ENCODE peak calls at places on chromosomes 13 and 19, in four cellular contexts. D, E, N and Q are unnamed samples. For H3K4me1, the result is how much of the 10 kb centered on the place peaks cover.

GRCh38 chr19:13047374-13047773 is 52.1 kb downstream of the NFIX start:
- DNase-seq in D (no peak), E (no peak), N (no peak), Q (no peak)

GRCh38 chr13:107860284-107860683 is 355.1 kb downstream of the LIG4 start:
- DNase-seq in D (no peak), E (no peak), N (no peak), Q (no peak)

GRCh38 chr19:55753401-55753800 is 5.5 kb upstream of the RFPL4A start:
- DNase-seq in D (no peak), E (no peak), N (no peak), Q (no peak)

GRCh38 chr19:11656535-11656934 is 59.3 kb downstream of the ZNF627 start:
- DNase-seq in D (no peak), E (no peak), N (no peak), Q (no peak)

GRCh38 chr13:20294497-20294896 is 62.4 kb upstream of the GJB6 start:
- DNase-seq in D (peak), E (no peak), N (no peak), Q (no peak)

GRCh38 chr19:14475251-14476073 is at the start of gene PTGER1:
- DNase-seq in D (peak), E (no peak), N (no peak), Q (no peak)

GRCh38 chr13:76711515-76712182 is 174.6 kb downstream of the KCTD12 start:
- DNase-seq in D (peak), E (no peak), N (no peak), Q (no peak)

GRCh38 chr13:51520524-51520923 is 63.7 kb upstream of the WDFY2 start:
- DNase-seq in D (peak), E (no peak), N (no peak), Q (no peak)

GRCh38 chr19:15622991-15623390 is 8.0 kb downstream of the CYP4F8 start:
- DNase-seq in D (peak), E (no peak), N (no peak), Q (no peak)

GRCh38 chr19:31349160-31349881 is at the start of gene TSHZ3:
- DNase-seq in D (peak), E (peak), N (peak), Q (peak)

GRCh38 chr19:30060872-30061556 is 119.0 kb downstream of the URI1 start:
- DNase-seq in D (no peak), E (no peak), N (peak), Q (no peak)

GRCh38 chr19:54448037-54448773 is 794 bp upstream of the LENG8 start:
- DNase-seq in D (peak), E (peak), N (peak), Q (no peak)

GRCh38 chr13:94595943-94596574 is at the start of gene TGDS:
- DNase-seq in D (peak), E (peak), N (peak), Q (peak)

GRCh38 chr19:46958542-46958941 is 61.1 kb upstream of the NPAS1 start:
- DNase-seq in D (no peak), E (no peak), N (no peak), Q (no peak)

GRCh38 chr19:6357995-6358394 is 3.3 kb upstream of the CLPP start:
- DNase-seq in D (peak), E (no peak), N (no peak), Q (no peak)

GRCh38 chr13:75513271-75513670 is 24.4 kb downstream of the COMMD6 start:
- DNase-seq in D (no peak), E (no peak), N (no peak), Q (no peak)

GRCh38 chr13:57996717-57997116 is 365.2 kb downstream of the PCDH17 start:
- DNase-seq in D (peak), E (no peak), N (no peak), Q (no peak)

GRCh38 chr19:14718522-14719113 is 28.8 kb downstream of the ZNF333 start:
- DNase-seq in D (no peak), E (no peak), N (no peak), Q (no peak)

GRCh38 chr19:48632692-48633147 is 4.5 kb downstream of the DBP start:
- DNase-seq in D (no peak), E (no peak), N (no peak), Q (no peak)

GRCh38 chr19:21604351-21604926 is 99.0 kb downstream of the ZNF429 start:
- DNase-seq in D (peak), E (no peak), N (no peak), Q (peak)

GRCh38 chr13:54004026-54004699 is 975.5 kb downstream of the OLFM4 start:
- DNase-seq in D (no peak), E (no peak), N (no peak), Q (no peak)

GRCh38 chr19:47274891-47275865 is 493 bp downstream of the INAFM1 start:
- DNase-seq in D (peak), E (peak), N (peak), Q (peak)

GRCh38 chr13:114282143-114282685 is 813 bp downstream of the UPF3A start:
- DNase-seq in D (peak), E (peak), N (peak), Q (peak)

GRCh38 chr13:20616059-20616797 is 49.3 kb downstream of the IFT88 start:
- DNase-seq in D (peak), E (no peak), N (no peak), Q (no peak)

GRCh38 chr19:46221981-46222610 is 7.4 kb upstream of the IGFL1 start:
- DNase-seq in D (peak), E (peak), N (peak), Q (no peak)

GRCh38 chr19:3656073-3656746 is 29.6 kb upstream of the CACTIN start:
- DNase-seq in D (peak), E (no peak), N (no peak), Q (no peak)

GRCh38 chr13:44565881-44566280 is 10.2 kb downstream of the TSC22D1 start:
- DNase-seq in D (no peak), E (no peak), N (no peak), Q (no peak)

GRCh38 chr19:3656747-3657394 is 30.3 kb upstream of the CACTIN start:
- DNase-seq in D (peak), E (no peak), N (no peak), Q (no peak)

DNA sequence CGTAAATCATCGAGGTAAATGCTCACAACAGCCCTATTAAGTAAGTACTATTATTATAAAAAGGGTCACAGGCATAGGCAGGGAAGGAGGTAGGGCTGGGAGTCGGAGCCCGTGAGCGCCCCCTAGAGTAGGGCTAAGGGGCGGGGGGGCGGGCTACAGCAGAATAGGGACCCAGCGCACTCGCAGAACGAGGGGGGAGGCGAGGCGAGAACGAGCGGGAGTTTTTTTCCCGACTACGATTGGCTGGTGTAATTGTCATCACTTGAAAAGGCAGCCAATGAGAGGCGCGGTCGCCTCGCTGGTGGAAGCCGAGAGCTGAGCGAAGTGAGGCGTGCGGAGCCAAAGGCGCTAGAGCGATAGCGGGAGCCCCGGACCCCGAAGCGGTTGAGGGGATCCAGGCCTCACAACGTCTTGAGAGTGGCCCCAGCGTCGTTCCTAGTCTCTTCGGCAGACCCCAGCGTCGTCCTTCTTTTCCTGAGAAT is 24.2 kb downstream of the KEAP1 start:
- DNase-seq in D (peak), E (peak), N (peak), Q (peak)
- H3K27ac ChIP-seq in D (no peak), E (peak), N (peak), Q (no peak)

GRCh38 chr13:91986771-91987515 is 588.5 kb downstream of the GPC5 start:
- DNase-seq in D (no peak), E (no peak), N (no peak), Q (no peak)

GRCh38 chr13:91988331-91988730 is 589.9 kb downstream of the GPC5 start:
- DNase-seq in D (no peak), E (no peak), N (no peak), Q (no peak)
- H3K4me1 ChIP-seq in D (under half), E (under half), N (under half), Q (under half)

GRCh38 chr19:17512574-17512939 is 1.1 kb downstream of the PGLS start:
- DNase-seq in D (no peak), E (no peak), N (no peak), Q (no peak)
- H3K27ac ChIP-seq in D (no peak), E (peak), N (peak), Q (peak)

DNA sequence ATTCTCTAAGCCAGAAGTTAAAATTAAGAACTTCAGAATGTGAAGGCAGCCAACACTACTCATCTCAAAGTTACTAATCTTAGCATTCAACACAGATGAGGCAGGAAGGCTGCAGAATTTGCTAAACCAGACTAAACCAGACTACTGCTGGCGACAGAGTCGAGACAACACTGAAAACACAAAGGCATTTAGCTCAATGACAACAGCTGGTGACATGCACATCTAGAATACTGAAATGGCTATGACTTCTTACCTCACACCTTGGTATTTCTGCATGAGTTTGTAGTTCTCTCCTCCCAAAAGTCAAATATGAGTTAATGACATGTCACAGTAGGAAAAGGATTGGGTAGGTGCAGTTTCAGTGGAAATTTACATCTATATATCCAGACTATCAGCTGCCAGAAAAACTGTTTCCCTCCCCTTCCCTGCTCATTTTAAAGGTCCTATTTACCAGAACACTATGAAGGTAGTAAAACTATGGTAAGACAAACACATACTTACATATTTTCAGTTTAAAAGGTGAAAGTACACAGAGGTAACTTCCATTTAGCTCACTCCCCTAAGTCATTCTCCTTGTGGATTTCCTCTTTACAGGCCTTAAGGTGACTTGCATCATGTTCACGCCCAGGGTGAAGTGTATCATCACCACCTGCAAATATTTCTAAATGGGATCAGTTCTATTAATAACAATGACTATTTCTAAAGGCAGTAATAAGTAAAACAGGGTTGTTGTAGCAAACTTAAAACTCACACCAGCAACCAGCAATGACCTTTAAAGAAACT is 21.4 kb downstream of the FOXO1 start:
- DNase-seq in D (no peak), E (no peak), N (no peak), Q (no peak)
- H3K4me1 ChIP-seq in D (under half), E (half or more), N (under half), Q (half or more)

DNA sequence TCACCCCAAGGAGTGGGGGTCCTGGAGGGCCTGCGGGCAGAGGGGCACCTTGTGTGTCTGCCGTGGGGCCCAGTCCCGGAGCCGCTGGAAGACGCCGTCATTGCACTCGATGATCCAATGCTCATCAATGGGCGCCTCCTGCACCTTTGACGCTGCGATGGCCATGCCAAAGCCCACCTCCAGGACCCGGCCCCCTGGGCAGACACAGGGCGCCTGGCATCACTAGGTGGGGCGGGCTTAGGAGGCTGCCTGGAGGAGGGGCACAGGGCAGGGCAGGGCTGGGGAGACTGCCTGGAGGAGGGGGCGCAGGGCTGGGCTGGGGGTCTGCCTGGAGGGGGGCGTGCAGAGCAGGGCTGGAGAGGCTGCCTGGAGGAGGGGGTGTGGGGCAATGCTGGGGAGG is 1.6 kb downstream of the GAMT start:
- DNase-seq in D (no peak), E (no peak), N (no peak), Q (no peak)
- H3K27ac ChIP-seq in D (no peak), E (no peak), N (no peak), Q (no peak)

DNA sequence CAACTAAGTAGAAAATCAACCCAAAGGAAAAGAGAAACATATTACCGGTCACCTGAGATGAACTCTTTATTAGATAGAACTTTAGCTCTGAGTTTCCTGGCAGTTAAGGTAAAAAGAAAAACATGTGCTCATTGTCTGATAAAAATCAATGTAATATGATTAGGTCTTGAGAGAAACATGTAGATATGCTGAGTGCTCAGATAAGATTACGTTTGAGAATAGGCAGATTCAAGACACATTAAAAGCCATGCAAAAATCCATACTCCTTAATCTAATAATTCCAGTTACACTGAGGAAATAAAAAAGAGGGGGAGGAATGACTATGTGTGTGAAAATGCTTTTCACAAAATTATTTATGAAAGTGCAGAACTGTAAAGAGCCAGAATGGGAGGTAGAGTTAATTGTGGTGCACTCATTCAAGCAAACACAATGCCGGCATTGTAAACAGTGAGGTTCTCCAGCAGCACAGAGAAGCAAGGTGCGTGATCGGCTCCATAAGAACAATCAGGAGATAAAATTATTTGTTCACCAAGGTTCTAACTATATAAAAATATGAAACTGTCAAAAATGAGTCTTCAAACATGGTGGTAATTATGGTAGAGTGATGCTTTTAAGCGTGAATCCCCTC is 88.8 kb downstream of the MBNL2 start:
- DNase-seq in D (no peak), E (no peak), N (no peak), Q (no peak)
- H3K4me1 ChIP-seq in D (under half), E (half or more), N (under half), Q (under half)